ENCODE peak calls at places on chromosomes 11 and 22, in eight cellular contexts. One of them, this sample, is unnamed.

GRCh38 chr11:29184939-29185890 is 831.6 kb downstream of the KCNA4 start:
- DNase-seq in cardiac fibroblast: peak; percentile 95
- DNase-seq in A673: peak; percentile 100
- DNase-seq in kidney epithelial cell: peak; percentile 77
- DNase-seq in fibroblast of villous mesenchyme: peak; percentile 81
- DNase-seq in brain microvascular endothelial cell: peak; percentile 92
- DNase-seq in WTC11: no peak
- DNase-seq in progenitor cell of endocrine pancreas: no peak
- DNase-seq in this sample: no peak

GRCh38 chr11:126834149-126834548 is 166.4 kb downstream of the KIRREL3 start:
- DNase-seq in cardiac fibroblast: peak; percentile 14
- DNase-seq in A673: no peak
- DNase-seq in kidney epithelial cell: peak; percentile 68
- DNase-seq in fibroblast of villous mesenchyme: peak; percentile 43
- DNase-seq in brain microvascular endothelial cell: peak; percentile 55
- DNase-seq in WTC11: no peak
- DNase-seq in progenitor cell of endocrine pancreas: no peak
- DNase-seq in this sample: no peak

GRCh38 chr22:44354288-44354687 is 41.5 kb upstream of the SHISAL1 start:
- DNase-seq in cardiac fibroblast: no peak
- DNase-seq in A673: no peak
- DNase-seq in kidney epithelial cell: no peak
- DNase-seq in fibroblast of villous mesenchyme: no peak
- DNase-seq in brain microvascular endothelial cell: no peak
- DNase-seq in WTC11: no peak
- DNase-seq in progenitor cell of endocrine pancreas: no peak
- DNase-seq in this sample: no peak

GRCh38 chr11:9878936-9879335 is 215.1 kb downstream of the SWAP70 start:
- DNase-seq in cardiac fibroblast: no peak
- DNase-seq in A673: no peak
- DNase-seq in kidney epithelial cell: no peak
- DNase-seq in fibroblast of villous mesenchyme: no peak
- DNase-seq in brain microvascular endothelial cell: no peak
- DNase-seq in WTC11: no peak
- DNase-seq in progenitor cell of endocrine pancreas: no peak
- DNase-seq in this sample: no peak

GRCh38 chr11:31687256-31687655 is 123.9 kb downstream of the PAX6 start:
- DNase-seq in cardiac fibroblast: peak; percentile 32
- DNase-seq in A673: no peak
- DNase-seq in kidney epithelial cell: no peak
- DNase-seq in fibroblast of villous mesenchyme: no peak
- DNase-seq in brain microvascular endothelial cell: no peak
- DNase-seq in WTC11: no peak
- DNase-seq in progenitor cell of endocrine pancreas: no peak
- DNase-seq in this sample: no peak

GRCh38 chr11:93051181-93051580 is 81.7 kb downstream of the MTNR1B start:
- DNase-seq in cardiac fibroblast: peak; percentile 46
- DNase-seq in A673: no peak
- DNase-seq in kidney epithelial cell: no peak
- DNase-seq in fibroblast of villous mesenchyme: peak; percentile 41
- DNase-seq in brain microvascular endothelial cell: peak; percentile 62
- DNase-seq in WTC11: no peak
- DNase-seq in progenitor cell of endocrine pancreas: no peak
- DNase-seq in this sample: no peak

GRCh38 chr11:85718126-85718943 is 32.3 kb upstream of the CCDC89 start:
- DNase-seq in cardiac fibroblast: no peak
- DNase-seq in A673: no peak
- DNase-seq in kidney epithelial cell: no peak
- DNase-seq in fibroblast of villous mesenchyme: no peak
- DNase-seq in brain microvascular endothelial cell: no peak
- DNase-seq in WTC11: no peak
- DNase-seq in progenitor cell of endocrine pancreas: no peak
- DNase-seq in this sample: no peak

GRCh38 chr11:92702771-92703170 is 266.7 kb upstream of the MTNR1B start:
- DNase-seq in cardiac fibroblast: peak; percentile 8
- DNase-seq in A673: no peak
- DNase-seq in kidney epithelial cell: no peak
- DNase-seq in fibroblast of villous mesenchyme: no peak
- DNase-seq in brain microvascular endothelial cell: peak; percentile 43
- DNase-seq in WTC11: no peak
- DNase-seq in progenitor cell of endocrine pancreas: no peak
- DNase-seq in this sample: no peak

GRCh38 chr11:75562836-75563484 is 907 bp downstream of the SERPINH1 start:
- DNase-seq in cardiac fibroblast: peak; percentile 70
- DNase-seq in A673: peak; percentile 92
- DNase-seq in kidney epithelial cell: no peak
- DNase-seq in fibroblast of villous mesenchyme: peak; percentile 52
- DNase-seq in brain microvascular endothelial cell: peak; percentile 72
- DNase-seq in WTC11: peak; percentile 83
- DNase-seq in progenitor cell of endocrine pancreas: no peak
- DNase-seq in this sample: peak; percentile 64

GRCh38 chr11:64850979-64851567 is 6.6 kb upstream of the CDC42BPG start:
- DNase-seq in cardiac fibroblast: no peak
- DNase-seq in A673: no peak
- DNase-seq in kidney epithelial cell: no peak
- DNase-seq in fibroblast of villous mesenchyme: peak; percentile 61
- DNase-seq in brain microvascular endothelial cell: no peak
- DNase-seq in WTC11: peak; percentile 58
- DNase-seq in progenitor cell of endocrine pancreas: no peak
- DNase-seq in this sample: no peak

GRCh38 chr11:3046190-3046589 is 11.0 kb downstream of the CARS1 start:
- DNase-seq in cardiac fibroblast: no peak
- DNase-seq in A673: no peak
- DNase-seq in kidney epithelial cell: no peak
- DNase-seq in fibroblast of villous mesenchyme: no peak
- DNase-seq in brain microvascular endothelial cell: no peak
- DNase-seq in WTC11: peak; percentile 39
- DNase-seq in progenitor cell of endocrine pancreas: no peak
- DNase-seq in this sample: no peak

GRCh38 chr11:3044004-3044403 is 13.2 kb downstream of the CARS1 start:
- DNase-seq in cardiac fibroblast: peak; percentile 46
- DNase-seq in A673: no peak
- DNase-seq in kidney epithelial cell: no peak
- DNase-seq in fibroblast of villous mesenchyme: peak; percentile 53
- DNase-seq in brain microvascular endothelial cell: no peak
- DNase-seq in WTC11: no peak
- DNase-seq in progenitor cell of endocrine pancreas: no peak
- DNase-seq in this sample: no peak

GRCh38 chr11:3047637-3048036 is 9.6 kb downstream of the CARS1 start:
- DNase-seq in cardiac fibroblast: no peak
- DNase-seq in A673: no peak
- DNase-seq in kidney epithelial cell: no peak
- DNase-seq in fibroblast of villous mesenchyme: no peak
- DNase-seq in brain microvascular endothelial cell: no peak
- DNase-seq in WTC11: no peak
- DNase-seq in progenitor cell of endocrine pancreas: no peak
- DNase-seq in this sample: no peak

GRCh38 chr11:3044915-3045314 is 12.3 kb downstream of the CARS1 start:
- DNase-seq in cardiac fibroblast: no peak
- DNase-seq in A673: no peak
- DNase-seq in kidney epithelial cell: no peak
- DNase-seq in fibroblast of villous mesenchyme: no peak
- DNase-seq in brain microvascular endothelial cell: no peak
- DNase-seq in WTC11: no peak
- DNase-seq in progenitor cell of endocrine pancreas: no peak
- DNase-seq in this sample: no peak

GRCh38 chr11:3046641-3047040 is 10.6 kb downstream of the CARS1 start:
- DNase-seq in cardiac fibroblast: no peak
- DNase-seq in A673: no peak
- DNase-seq in kidney epithelial cell: no peak
- DNase-seq in fibroblast of villous mesenchyme: no peak
- DNase-seq in brain microvascular endothelial cell: no peak
- DNase-seq in WTC11: no peak
- DNase-seq in progenitor cell of endocrine pancreas: no peak
- DNase-seq in this sample: no peak
- TF ChIP-seq CTCF in cardiac fibroblast: no peak
- TF ChIP-seq CTCF in A673: no peak
- TF ChIP-seq CTCF in kidney epithelial cell: no peak
- TF ChIP-seq CTCF in fibroblast of villous mesenchyme: no peak
- TF ChIP-seq CTCF in brain microvascular endothelial cell: no peak
- TF ChIP-seq CTCF in WTC11: no peak
- TF ChIP-seq CTCF in progenitor cell of endocrine pancreas: no peak
- TF ChIP-seq CTCF in this sample: no peak

GRCh38 chr11:47778878-47779483 is 11.8 kb upstream of the FNBP4 start:
- DNase-seq in cardiac fibroblast: no peak
- DNase-seq in A673: no peak
- DNase-seq in kidney epithelial cell: no peak
- DNase-seq in fibroblast of villous mesenchyme: no peak
- DNase-seq in brain microvascular endothelial cell: no peak
- DNase-seq in WTC11: no peak
- DNase-seq in progenitor cell of endocrine pancreas: no peak
- DNase-seq in this sample: no peak
- TF ChIP-seq CTCF in cardiac fibroblast: no peak
- TF ChIP-seq CTCF in A673: no peak
- TF ChIP-seq CTCF in kidney epithelial cell: no peak
- TF ChIP-seq CTCF in fibroblast of villous mesenchyme: no peak
- TF ChIP-seq CTCF in brain microvascular endothelial cell: no peak
- TF ChIP-seq CTCF in WTC11: no peak
- TF ChIP-seq CTCF in progenitor cell of endocrine pancreas: no peak
- TF ChIP-seq CTCF in this sample: no peak

DNA sequence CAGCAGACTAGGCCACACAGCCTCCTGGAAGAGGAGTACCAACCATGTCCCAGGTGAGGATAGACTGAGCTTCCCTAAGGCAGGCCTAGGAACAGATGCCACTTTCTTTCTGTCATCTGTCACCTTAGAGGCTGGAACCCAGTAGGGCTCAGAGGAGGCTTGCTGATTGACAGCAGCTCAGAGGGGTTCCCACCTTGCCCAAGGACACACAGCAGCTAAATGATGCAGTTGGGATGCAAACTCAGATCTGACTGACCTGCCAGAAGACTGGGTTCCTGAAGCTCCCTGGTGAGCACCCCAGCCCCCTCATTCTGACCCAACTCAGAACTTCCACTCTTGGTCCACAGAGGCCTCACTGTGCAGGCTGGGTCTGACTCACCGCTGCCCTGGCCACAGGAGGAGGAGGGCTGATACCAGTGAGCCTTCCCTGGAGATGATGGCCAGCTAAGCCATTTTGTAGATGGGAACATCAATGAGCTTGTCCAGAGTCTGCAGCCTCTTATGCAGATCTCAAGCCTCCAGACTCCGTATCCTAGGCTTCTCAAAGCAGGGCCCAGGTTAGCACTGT is 14.0 kb downstream of the CAPN5 start:
- DNase-seq in cardiac fibroblast: peak; percentile 26
- DNase-seq in A673: no peak
- DNase-seq in kidney epithelial cell: no peak
- DNase-seq in fibroblast of villous mesenchyme: no peak
- DNase-seq in brain microvascular endothelial cell: peak; percentile 35
- DNase-seq in WTC11: no peak
- DNase-seq in progenitor cell of endocrine pancreas: no peak
- DNase-seq in this sample: no peak
- TF ChIP-seq CTCF in cardiac fibroblast: no peak
- TF ChIP-seq CTCF in A673: no peak
- TF ChIP-seq CTCF in kidney epithelial cell: no peak
- TF ChIP-seq CTCF in fibroblast of villous mesenchyme: no peak
- TF ChIP-seq CTCF in brain microvascular endothelial cell: no peak
- TF ChIP-seq CTCF in WTC11: no peak
- TF ChIP-seq CTCF in progenitor cell of endocrine pancreas: no peak
- TF ChIP-seq CTCF in this sample: no peak

GRCh38 chr11:13972958-13973357 is 10.4 kb downstream of the SPON1 start:
- DNase-seq in cardiac fibroblast: no peak
- DNase-seq in A673: no peak
- DNase-seq in kidney epithelial cell: no peak
- DNase-seq in fibroblast of villous mesenchyme: no peak
- DNase-seq in brain microvascular endothelial cell: no peak
- DNase-seq in WTC11: no peak
- DNase-seq in progenitor cell of endocrine pancreas: no peak
- DNase-seq in this sample: no peak

GRCh38 chr11:13965337-13965736 is 2.8 kb downstream of the SPON1 start:
- DNase-seq in cardiac fibroblast: no peak
- DNase-seq in A673: no peak
- DNase-seq in kidney epithelial cell: no peak
- DNase-seq in fibroblast of villous mesenchyme: peak; percentile 3
- DNase-seq in brain microvascular endothelial cell: no peak
- DNase-seq in WTC11: no peak
- DNase-seq in progenitor cell of endocrine pancreas: no peak
- DNase-seq in this sample: no peak

GRCh38 chr11:13966486-13966885 is 4.0 kb downstream of the SPON1 start:
- DNase-seq in cardiac fibroblast: no peak
- DNase-seq in A673: no peak
- DNase-seq in kidney epithelial cell: no peak
- DNase-seq in fibroblast of villous mesenchyme: no peak
- DNase-seq in brain microvascular endothelial cell: no peak
- DNase-seq in WTC11: no peak
- DNase-seq in progenitor cell of endocrine pancreas: no peak
- DNase-seq in this sample: no peak

GRCh38 chr11:13972033-13972910 is 9.7 kb downstream of the SPON1 start:
- DNase-seq in cardiac fibroblast: peak; percentile 69
- DNase-seq in A673: no peak
- DNase-seq in kidney epithelial cell: no peak
- DNase-seq in fibroblast of villous mesenchyme: peak; percentile 14
- DNase-seq in brain microvascular endothelial cell: no peak
- DNase-seq in WTC11: no peak
- DNase-seq in progenitor cell of endocrine pancreas: no peak
- DNase-seq in this sample: no peak

GRCh38 chr11:13970986-13971385 is 8.5 kb downstream of the SPON1 start:
- DNase-seq in cardiac fibroblast: peak; percentile 28
- DNase-seq in A673: no peak
- DNase-seq in kidney epithelial cell: no peak
- DNase-seq in fibroblast of villous mesenchyme: peak; percentile 40
- DNase-seq in brain microvascular endothelial cell: no peak
- DNase-seq in WTC11: peak; percentile 49
- DNase-seq in progenitor cell of endocrine pancreas: no peak
- DNase-seq in this sample: no peak
- TF ChIP-seq CTCF in cardiac fibroblast: no peak
- TF ChIP-seq CTCF in A673: peak; percentile 15
- TF ChIP-seq CTCF in kidney epithelial cell: peak; percentile 72
- TF ChIP-seq CTCF in fibroblast of villous mesenchyme: peak; percentile 55
- TF ChIP-seq CTCF in brain microvascular endothelial cell: peak; percentile 44
- TF ChIP-seq CTCF in WTC11: no peak
- TF ChIP-seq CTCF in progenitor cell of endocrine pancreas: peak; percentile 45
- TF ChIP-seq CTCF in this sample: no peak

GRCh38 chr22:49317369-49317768 is 510.3 kb downstream of the BRD1 start:
- DNase-seq in cardiac fibroblast: no peak
- DNase-seq in A673: no peak
- DNase-seq in kidney epithelial cell: no peak
- DNase-seq in fibroblast of villous mesenchyme: no peak
- DNase-seq in brain microvascular endothelial cell: no peak
- DNase-seq in WTC11: no peak
- DNase-seq in progenitor cell of endocrine pancreas: no peak
- DNase-seq in this sample: no peak
- TF ChIP-seq CTCF in cardiac fibroblast: no peak
- TF ChIP-seq CTCF in A673: peak; percentile 65
- TF ChIP-seq CTCF in kidney epithelial cell: no peak
- TF ChIP-seq CTCF in fibroblast of villous mesenchyme: no peak
- TF ChIP-seq CTCF in brain microvascular endothelial cell: no peak
- TF ChIP-seq CTCF in WTC11: no peak
- TF ChIP-seq CTCF in progenitor cell of endocrine pancreas: peak; percentile 29
- TF ChIP-seq CTCF in this sample: peak; percentile 55

DNA sequence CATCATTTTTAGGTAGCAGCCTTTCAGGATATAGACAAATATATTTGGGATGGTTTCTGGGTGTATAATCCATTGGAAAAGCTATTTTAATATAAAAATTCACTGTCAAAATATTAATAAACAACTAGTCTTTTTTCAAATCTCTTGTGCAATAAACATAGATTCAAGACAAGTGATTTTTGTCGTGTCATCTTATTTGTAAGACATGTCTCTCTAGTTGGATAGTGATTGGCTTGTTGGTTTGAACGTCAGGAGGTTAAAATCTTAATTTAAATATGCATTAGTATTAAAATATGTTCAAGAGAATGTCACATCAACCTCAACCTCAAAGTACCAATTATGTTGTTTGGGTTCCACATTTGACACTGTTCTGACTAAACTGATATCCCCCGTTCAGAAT is 287.7 kb downstream of the CASP12 start:
- DNase-seq in cardiac fibroblast: no peak
- DNase-seq in A673: no peak
- DNase-seq in kidney epithelial cell: no peak
- DNase-seq in fibroblast of villous mesenchyme: no peak
- DNase-seq in brain microvascular endothelial cell: no peak
- DNase-seq in WTC11: no peak
- DNase-seq in progenitor cell of endocrine pancreas: no peak
- DNase-seq in this sample: no peak
- TF ChIP-seq CTCF in cardiac fibroblast: no peak
- TF ChIP-seq CTCF in A673: no peak
- TF ChIP-seq CTCF in kidney epithelial cell: no peak
- TF ChIP-seq CTCF in fibroblast of villous mesenchyme: no peak
- TF ChIP-seq CTCF in brain microvascular endothelial cell: no peak
- TF ChIP-seq CTCF in WTC11: no peak
- TF ChIP-seq CTCF in progenitor cell of endocrine pancreas: no peak
- TF ChIP-seq CTCF in this sample: no peak

This sample was measured in neural crest cell.